ENCODE peak calls at places on chromosomes 4 and X, in eight cellular contexts. I, W, J, P, B, N, A and X are unnamed samples.

GRCh38 chr4:38753021-38753806 is 29.6 kb downstream of the TLR10 start:
- DNase-seq in I (peak; percentile 98), W (peak; percentile 91), J (peak; percentile 83), P (peak; percentile 100), B (peak; percentile 74), N (peak; percentile 93), A (peak; percentile 97), X (peak; percentile 99)

GRCh38 chrX:102975016-102975415 is 37.9 kb downstream of the RAB40AL start:
- DNase-seq in I (no peak), W (no peak), J (no peak), P (peak; percentile 59), B (no peak), N (no peak), A (no peak), X (no peak)

GRCh38 chrX:47482512-47483309 is at the start of gene ZNF41:
- DNase-seq in I (peak; percentile 82), W (peak; percentile 71), J (peak; percentile 88), P (peak; percentile 81), B (peak; percentile 49), N (peak; percentile 92), A (peak; percentile 62), X (peak; percentile 80)

GRCh38 chr4:169791064-169791463 is 33.3 kb upstream of the HPF1 start:
- DNase-seq in I (peak; percentile 1), W (no peak), J (no peak), P (no peak), B (no peak), N (no peak), A (no peak), X (no peak)

GRCh38 chrX:30713061-30713525 is 59.9 kb downstream of the GK start:
- DNase-seq in I (peak; percentile 59), W (peak; percentile 22), J (no peak), P (peak; percentile 49), B (peak; percentile 48), N (no peak), A (peak; percentile 52), X (peak; percentile 78)

GRCh38 chr4:76966024-76966579 is 16.6 kb downstream of the SEPTIN11 start:
- DNase-seq in I (no peak), W (no peak), J (no peak), P (no peak), B (no peak), N (no peak), A (no peak), X (no peak)

GRCh38 chrX:23493941-23494374 is 159.3 kb downstream of the PTCHD1 start:
- DNase-seq in I (peak; percentile 40), W (peak; percentile 32), J (no peak), P (peak; percentile 72), B (no peak), N (no peak), A (peak; percentile 25), X (peak; percentile 58)

GRCh38 chrX:123859409-123859827 is 435 bp upstream of the XIAP start:
- DNase-seq in I (no peak), W (no peak), J (no peak), P (no peak), B (peak; percentile 71), N (peak; percentile 92), A (no peak), X (no peak)

GRCh38 chr4:69782651-69783310 is 22.4 kb upstream of the SULT1B1 start:
- DNase-seq in I (no peak), W (no peak), J (peak; percentile 34), P (no peak), B (no peak), N (no peak), A (no peak), X (no peak)

GRCh38 chr4:24771241-24771640 is 24.1 kb upstream of the SOD3 start:
- DNase-seq in I (peak; percentile 46), W (no peak), J (no peak), P (peak; percentile 76), B (no peak), N (peak; percentile 90), A (no peak), X (no peak)

GRCh38 chr4:94452476-94453300 is 946 bp downstream of the PDLIM5 start:
- DNase-seq in I (peak; percentile 89), W (peak; percentile 73), J (peak; percentile 93), P (peak; percentile 90), B (peak; percentile 77), N (peak; percentile 97), A (peak; percentile 63), X (peak; percentile 86)

GRCh38 chr4:3412257-3413020 is 29.3 kb upstream of the HGFAC start:
- DNase-seq in I (no peak), W (no peak), J (peak; percentile 19), P (no peak), B (no peak), N (no peak), A (no peak), X (no peak)

GRCh38 chrX:102723456-102723855 is 2.9 kb downstream of the GPRASP3 start:
- DNase-seq in I (no peak), W (no peak), J (no peak), P (peak; percentile 14), B (no peak), N (no peak), A (no peak), X (no peak)

DNA sequence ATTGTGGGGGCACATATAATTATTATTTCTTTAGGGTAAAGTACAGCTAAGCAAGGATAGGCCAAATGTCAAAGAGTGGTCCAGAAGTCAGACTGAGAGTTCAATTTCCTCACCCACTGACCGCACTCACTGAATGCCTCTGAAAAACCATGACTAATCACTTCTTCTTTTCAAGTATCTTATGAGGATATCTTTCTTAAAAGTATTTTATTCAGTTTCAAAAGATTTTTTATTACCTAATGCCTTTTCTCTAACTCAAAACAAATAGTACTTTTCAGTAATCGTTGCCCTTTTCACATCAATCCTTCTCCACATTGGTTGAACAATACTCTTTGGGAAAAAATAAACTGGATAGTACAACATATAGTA is 61.7 kb upstream of the CAMK2D start:
- DNase-seq in I (peak; percentile 54), W (no peak), J (no peak), P (peak; percentile 76), B (no peak), N (no peak), A (no peak), X (peak; percentile 64)
- H3K4me3 ChIP-seq in I (no peak overlapping the region), W (no peak overlapping the region), J (no peak overlapping the region), P (no peak overlapping the region), B (no peak overlapping the region), N (no peak overlapping the region), A (no peak overlapping the region), X (no peak overlapping the region)

DNA sequence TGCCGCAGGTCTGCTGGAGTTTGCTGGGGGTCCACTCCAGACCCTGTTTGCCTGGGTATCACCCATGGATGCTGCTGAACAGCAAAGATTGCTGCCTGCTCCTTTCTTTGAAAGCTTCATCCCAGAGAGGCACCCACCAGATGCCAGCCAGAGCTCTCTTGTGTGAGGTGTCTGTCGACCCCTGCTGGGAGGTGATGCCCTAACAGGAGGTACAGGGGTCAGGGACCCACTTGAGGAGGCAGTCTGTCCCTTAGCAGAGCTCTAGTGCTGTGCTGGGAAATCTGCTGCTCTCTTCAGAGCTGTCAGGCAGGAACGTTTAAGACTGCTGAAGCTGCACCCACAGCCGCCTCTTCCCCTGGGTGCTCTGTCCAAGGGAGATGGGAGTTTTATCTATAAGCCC is 162.7 kb downstream of the NAF1 start:
- DNase-seq in I (no peak), W (no peak), J (no peak), P (no peak), B (no peak), N (no peak), A (no peak), X (no peak)
- TF ChIP-seq CTCF in I (no peak), W (no peak), J (no peak), P (no peak), B (no peak), N (no peak), A (no peak), X (no peak)

GRCh38 chr4:15976456-15977096 is 13.6 kb upstream of the FGFBP2 start:
- DNase-seq in I (no peak), W (no peak), J (no peak), P (no peak), B (no peak), N (no peak), A (no peak), X (peak; percentile 28)
- H3K4me3 ChIP-seq in I (no peak overlapping the region), W (no peak overlapping the region), J (no peak overlapping the region), P (no peak overlapping the region), B (no peak overlapping the region), N (no peak overlapping the region), A (no peak overlapping the region), X (no peak overlapping the region)

DNA sequence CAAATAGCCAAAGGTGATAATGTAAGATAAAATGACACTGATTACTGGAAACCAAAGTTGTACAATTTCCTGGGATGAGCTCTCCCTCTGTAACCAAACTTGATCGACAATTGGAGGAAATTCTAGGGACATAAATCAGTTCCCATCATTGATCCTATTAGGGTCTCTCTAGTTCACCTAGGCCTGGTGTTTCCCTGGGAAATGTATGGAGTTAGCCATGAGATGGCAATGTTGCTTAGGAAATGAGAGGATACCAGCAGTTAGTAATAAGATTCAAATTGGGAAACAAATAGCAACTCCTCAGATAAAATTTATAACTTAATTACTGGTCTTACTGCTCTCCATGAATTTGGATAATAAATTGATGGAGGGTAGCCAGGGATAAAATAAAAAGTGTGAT is 52.2 kb downstream of the SPATA18 start:
- DNase-seq in I (no peak), W (no peak), J (no peak), P (no peak), B (no peak), N (no peak), A (no peak), X (peak; percentile 21)
- TF ChIP-seq CTCF in I (peak; percentile 30), W (peak; percentile 27), J (peak; percentile 33), P (peak; percentile 41), B (no peak), N (no peak), A (peak; percentile 42), X (peak; percentile 28)

GRCh38 chrX:71107245-71107644 is 705 bp upstream of the CXorf65 start:
- DNase-seq in I (no peak), W (no peak), J (no peak), P (no peak), B (no peak), N (no peak), A (no peak), X (no peak)

GRCh38 chrX:71111851-71112468 is 583 bp upstream of the IL2RG start:
- DNase-seq in I (no peak), W (no peak), J (no peak), P (no peak), B (no peak), N (no peak), A (no peak), X (no peak)

GRCh38 chrX:71107762-71108360 is 1.3 kb upstream of the CXorf65 start:
- DNase-seq in I (no peak), W (no peak), J (no peak), P (no peak), B (no peak), N (no peak), A (no peak), X (no peak)

GRCh38 chrX:71106427-71106826 is at the start of gene CXorf65:
- DNase-seq in I (no peak), W (no peak), J (no peak), P (no peak), B (no peak), N (no peak), A (no peak), X (no peak)

GRCh38 chrX:71111141-71111843 is at the start of gene IL2RG:
- DNase-seq in I (no peak), W (no peak), J (no peak), P (no peak), B (no peak), N (no peak), A (no peak), X (no peak)
- H3K4me3 ChIP-seq in I (no peak within 1 kb of the TSS), W (no peak within 1 kb of the TSS), J (no peak within 1 kb of the TSS), P (no peak within 1 kb of the TSS), B (no peak within 1 kb of the TSS), N (no peak within 1 kb of the TSS), A (no peak within 1 kb of the TSS), X (no peak within 1 kb of the TSS)